ENCODE peak calls at places on chromosomes 13 and 19, in five cellular contexts. R is GM12878, V is H1, M is K562, Q is HepG2. K is an unnamed sample.
A peak's percentile ranks its signal among the peaks of the same experiment; 100 is the strongest.

GRCh38 chr19:54133312-54133956 is 4.1 kb upstream of the CNOT3 start:
- DNase-seq in R (no peak), V (peak; percentile 78), M (no peak), Q (peak; percentile 84), K (no peak)

GRCh38 chr19:11288349-11288748 is 7.6 kb upstream of the TSPAN16 start:
- DNase-seq in R (no peak), V (no peak), M (peak; percentile 56), Q (no peak), K (no peak)

GRCh38 chr19:34017024-34017423 is 155.3 kb upstream of the LSM14A start:
- DNase-seq in R (no peak), V (no peak), M (no peak), Q (no peak), K (no peak)

GRCh38 chr13:47216176-47216822 is 319.4 kb upstream of the HTR2A start:
- DNase-seq in R (no peak), V (no peak), M (no peak), Q (no peak), K (no peak)

GRCh38 chr19:31742249-31742648 is 393.0 kb upstream of the TSHZ3 start:
- DNase-seq in R (no peak), V (no peak), M (no peak), Q (no peak), K (no peak)

GRCh38 chr19:56839665-56840451 is 668 bp downstream of the PEG3 start:
- DNase-seq in R (no peak), V (no peak), M (no peak), Q (peak; percentile 95), K (no peak)

GRCh38 chr13:98535501-98536357 is 41.2 kb downstream of the STK24 start:
- DNase-seq in R (no peak), V (no peak), M (no peak), Q (peak; percentile 22), K (no peak)

GRCh38 chr19:32373614-32374295 is 28.3 kb downstream of the ZNF507 start:
- DNase-seq in R (no peak), V (no peak), M (peak; percentile 75), Q (peak; percentile 100), K (no peak)

GRCh38 chr13:29101404-29101803 is 281.3 kb downstream of the MTUS2 start:
- DNase-seq in R (no peak), V (no peak), M (no peak), Q (no peak), K (no peak)

GRCh38 chr19:13024958-13025653 is 29.8 kb downstream of the NFIX start:
- DNase-seq in R (no peak), V (no peak), M (no peak), Q (no peak), K (peak; percentile 56)

GRCh38 chr13:80572308-80572676 is 231.4 kb upstream of the SPRY2 start:
- DNase-seq in R (no peak), V (no peak), M (no peak), Q (no peak), K (no peak)

GRCh38 chr13:31201341-31202024 is 1.7 kb downstream of the B3GLCT start:
- DNase-seq in R (no peak), V (no peak), M (no peak), Q (no peak), K (no peak)

GRCh38 chr13:22040810-22041364 is 370.0 kb downstream of the FGF9 start:
- DNase-seq in R (no peak), V (peak; percentile 73), M (no peak), Q (no peak), K (peak; percentile 65)

GRCh38 chr13:48221301-48222190 is 11.5 kb upstream of the ITM2B start:
- DNase-seq in R (no peak), V (no peak), M (no peak), Q (no peak), K (no peak)

GRCh38 chr13:45441633-45442032 is 23.1 kb upstream of the COG3 start:
- DNase-seq in R (peak; percentile 60), V (no peak), M (no peak), Q (peak; percentile 70), K (no peak)
- TF ChIP-seq CTCF in R (peak; percentile 43), V (no peak), M (peak; percentile 10), Q (peak; percentile 60), K (no peak)

GRCh38 chr19:5127710-5128109 is 158.8 kb downstream of the KDM4B start:
- DNase-seq in R (no peak), V (no peak), M (no peak), Q (no peak), K (no peak)

GRCh38 chr19:5130371-5131030 is 161.6 kb downstream of the KDM4B start:
- DNase-seq in R (peak; percentile 73), V (no peak), M (no peak), Q (no peak), K (no peak)

GRCh38 chr19:5128251-5128931 is 159.5 kb downstream of the KDM4B start:
- DNase-seq in R (no peak), V (no peak), M (peak; percentile 91), Q (no peak), K (no peak)

GRCh38 chr19:5129691-5130090 is 160.8 kb downstream of the KDM4B start:
- DNase-seq in R (no peak), V (no peak), M (no peak), Q (no peak), K (no peak)

DNA sequence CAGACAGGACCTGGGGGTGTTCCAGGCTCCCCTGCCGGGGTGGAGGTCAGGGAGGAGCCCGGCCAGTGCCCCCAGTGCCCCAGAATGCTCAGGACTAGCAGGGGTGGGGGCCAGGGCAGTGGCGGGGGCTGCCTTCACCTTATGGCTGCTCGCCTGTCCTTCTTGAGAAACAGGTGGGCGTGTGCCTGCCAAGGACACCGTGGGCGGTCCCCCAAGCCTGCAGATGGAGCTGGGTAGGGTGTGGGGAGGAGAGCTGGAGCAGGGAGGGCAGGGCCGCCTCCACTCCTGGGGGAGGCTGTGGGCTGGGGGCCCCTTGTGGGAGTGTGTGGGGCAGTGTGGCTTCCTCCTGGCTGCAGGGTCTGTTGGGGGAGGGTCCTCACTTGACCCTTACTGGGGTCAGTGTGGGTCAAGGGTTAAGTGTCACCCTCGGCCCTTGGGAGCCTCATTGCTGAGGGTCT is 160.0 kb downstream of the KDM4B start:
- DNase-seq in R (no peak), V (no peak), M (no peak), Q (no peak), K (no peak)
- TF ChIP-seq ATF2 in R (no peak), V (no peak), M (no peak), Q (no peak), K (no peak)

GRCh38 chr13:113184568-113185440 is 23.7 kb downstream of the PCID2 start:
- DNase-seq in R (no peak), V (no peak), M (no peak), Q (no peak), K (no peak)
- TF ChIP-seq CTCF in R (no peak), V (no peak), M (no peak), Q (no peak), K (no peak)

DNA sequence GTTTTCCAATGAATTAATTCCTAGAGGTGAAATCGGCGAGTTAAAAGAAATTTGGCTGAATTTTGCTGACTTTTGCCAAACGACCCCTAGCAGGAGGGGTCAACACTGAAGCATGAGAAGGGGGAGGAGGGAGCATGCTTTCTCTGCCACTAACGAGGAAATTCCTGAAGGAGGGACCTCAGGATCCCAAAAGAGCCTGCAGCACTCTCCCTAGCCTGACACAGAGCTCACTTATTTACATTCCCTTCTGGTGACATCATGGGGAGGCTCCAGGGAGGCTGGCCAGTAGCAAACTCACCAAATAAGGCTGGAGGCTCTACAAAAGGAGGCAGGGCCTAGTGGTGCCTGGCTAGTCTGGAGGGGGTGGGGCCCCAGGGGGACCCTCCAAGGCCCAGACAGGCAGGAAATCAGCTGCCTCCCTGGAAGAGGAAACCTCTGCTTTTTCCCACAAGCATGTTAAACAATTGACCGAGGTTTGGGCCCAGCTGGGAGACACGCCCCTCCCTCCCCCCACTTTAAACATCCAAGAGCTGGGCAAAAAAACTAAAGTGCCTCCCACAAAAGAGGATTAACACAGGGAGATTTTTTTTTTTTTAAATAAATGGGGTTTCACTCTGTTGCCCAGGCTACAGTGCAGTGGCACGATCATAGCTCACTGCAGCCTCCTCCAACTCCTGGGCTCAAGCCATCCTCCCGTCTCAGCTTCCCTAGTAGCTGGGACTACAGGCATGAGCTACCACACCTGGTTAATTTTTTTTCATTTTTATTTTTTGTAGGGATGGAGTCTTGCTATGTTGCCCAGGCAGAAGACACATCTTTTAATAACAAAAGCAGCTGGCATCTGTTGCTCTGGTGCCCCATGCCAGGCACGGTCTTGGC is 2.1 kb downstream of the DAPK3 start:
- DNase-seq in R (no peak), V (peak; percentile 97), M (peak; percentile 48), Q (peak; percentile 98), K (peak; percentile 85)
- TF ChIP-seq ATF2 in R (no peak), V (peak; percentile 100), M (peak; percentile 35), Q (peak; percentile 100), K (no peak)

K was measured in WTC11.